ENCODE peak calls at places on chromosomes 5 and 9, in four cellular contexts. P, Q, N and A are unnamed samples.

GRCh38 chr9:20636883-20637440 is 14.7 kb upstream of the MLLT3 start:
- DNase-seq in P (peak), Q (no peak), N (no peak), A (no peak)

GRCh38 chr5:112921031-112921832 is 795 bp downstream of the REEP5 start:
- DNase-seq in P (peak), Q (peak), N (peak), A (peak)

GRCh38 chr5:14687023-14687665 is 22.6 kb downstream of the OTULIN start:
- DNase-seq in P (no peak), Q (peak), N (no peak), A (no peak)

GRCh38 chr5:56152437-56152836 is 80.7 kb downstream of the ANKRD55 start:
- DNase-seq in P (no peak), Q (no peak), N (no peak), A (no peak)

GRCh38 chr5:157455057-157455456 is 5.0 kb upstream of the NIPAL4 start:
- DNase-seq in P (no peak), Q (no peak), N (no peak), A (no peak)

GRCh38 chr9:109588415-109588814 is 90.3 kb upstream of the PTPN3 start:
- DNase-seq in P (no peak), Q (no peak), N (peak), A (no peak)

GRCh38 chr5:30387974-30388632 is 805.4 kb upstream of the CDH6 start:
- DNase-seq in P (no peak), Q (no peak), N (no peak), A (no peak)

GRCh38 chr9:129486496-129487306 is 134.2 kb downstream of the C9orf50 start:
- DNase-seq in P (peak), Q (peak), N (no peak), A (no peak)

GRCh38 chr5:17436766-17437221 is 61.2 kb upstream of the TAF11L2 start:
- DNase-seq in P (no peak), Q (peak), N (no peak), A (no peak)

GRCh38 chr9:21933865-21934264 is 60.3 kb downstream of the CDKN2A start:
- DNase-seq in P (peak), Q (no peak), N (no peak), A (no peak)

GRCh38 chr5:134626369-134627014 is 6.1 kb downstream of the SAR1B start:
- DNase-seq in P (peak), Q (no peak), N (no peak), A (no peak)

GRCh38 chr9:123642291-123643278 is 286.6 kb downstream of the CRB2 start:
- DNase-seq in P (no peak), Q (no peak), N (peak), A (no peak)

GRCh38 chr5:15638341-15638740 is 138.4 kb downstream of the FBXL7 start:
- DNase-seq in P (no peak), Q (no peak), N (no peak), A (no peak)

GRCh38 chr5:73673161-73673591 is 47.2 kb downstream of the ARHGEF28 start:
- DNase-seq in P (peak), Q (peak), N (no peak), A (no peak)

GRCh38 chr5:21254161-21254560 is 1266.2 kb upstream of the CDH18 start:
- DNase-seq in P (no peak), Q (no peak), N (no peak), A (no peak)

GRCh38 chr9:93672622-93673270 is 96.4 kb downstream of the PHF2 start:
- DNase-seq in P (no peak), Q (no peak), N (no peak), A (no peak)

GRCh38 chr5:150013931-150014330 is 13.4 kb downstream of the HMGXB3 start:
- DNase-seq in P (no peak), Q (no peak), N (no peak), A (no peak)